ENCODE peak calls at places on chromosomes 6 and 20, in ten cellular contexts. One of them, this sample, is unnamed.

GRCh38 chr6:50762798-50763197 is 49.5 kb downstream of the TFAP2D start:
- DNase-seq in GM12878: no peak
- DNase-seq in tibial artery: no peak
- DNase-seq in adrenal gland: no peak
- DNase-seq in body of pancreas: no peak
- DNase-seq in heart right ventricle: no peak
- DNase-seq in prostate gland: no peak
- DNase-seq in left lung: no peak
- DNase-seq in cardiac muscle cell: no peak
- DNase-seq in gastrocnemius medialis: no peak
- DNase-seq in this sample: no peak

GRCh38 chr6:90294614-90294988 is 2.0 kb downstream of the BACH2 start:
- DNase-seq in GM12878: no peak
- DNase-seq in tibial artery: no peak
- DNase-seq in adrenal gland: no peak
- DNase-seq in body of pancreas: no peak
- DNase-seq in heart right ventricle: no peak
- DNase-seq in prostate gland: no peak
- DNase-seq in left lung: no peak
- DNase-seq in cardiac muscle cell: no peak
- DNase-seq in gastrocnemius medialis: peak; percentile 57
- DNase-seq in this sample: no peak

GRCh38 chr20:61757678-61758555 is 307.8 kb downstream of the TAF4 start:
- DNase-seq in GM12878: no peak
- DNase-seq in tibial artery: no peak
- DNase-seq in adrenal gland: no peak
- DNase-seq in body of pancreas: no peak
- DNase-seq in heart right ventricle: no peak
- DNase-seq in prostate gland: no peak
- DNase-seq in left lung: peak; percentile 22
- DNase-seq in cardiac muscle cell: peak; percentile 7
- DNase-seq in gastrocnemius medialis: no peak
- DNase-seq in this sample: no peak

GRCh38 chr6:69622230-69622629 is 174.6 kb downstream of the LMBRD1 start:
- DNase-seq in GM12878: no peak
- DNase-seq in tibial artery: no peak
- DNase-seq in adrenal gland: no peak
- DNase-seq in body of pancreas: no peak
- DNase-seq in heart right ventricle: no peak
- DNase-seq in prostate gland: peak; percentile 40
- DNase-seq in left lung: no peak
- DNase-seq in cardiac muscle cell: no peak
- DNase-seq in gastrocnemius medialis: no peak
- DNase-seq in this sample: no peak

GRCh38 chr20:60254901-60255411 is 296.7 kb downstream of the CDH26 start:
- DNase-seq in GM12878: no peak
- DNase-seq in tibial artery: no peak
- DNase-seq in adrenal gland: peak; percentile 71
- DNase-seq in body of pancreas: no peak
- DNase-seq in heart right ventricle: no peak
- DNase-seq in prostate gland: no peak
- DNase-seq in left lung: no peak
- DNase-seq in cardiac muscle cell: peak; percentile 2
- DNase-seq in gastrocnemius medialis: no peak
- DNase-seq in this sample: no peak

GRCh38 chr6:100801036-100801435 is 80.1 kb downstream of the ASCC3 start:
- DNase-seq in GM12878: no peak
- DNase-seq in tibial artery: no peak
- DNase-seq in adrenal gland: no peak
- DNase-seq in body of pancreas: no peak
- DNase-seq in heart right ventricle: no peak
- DNase-seq in prostate gland: no peak
- DNase-seq in left lung: no peak
- DNase-seq in cardiac muscle cell: no peak
- DNase-seq in gastrocnemius medialis: no peak
- DNase-seq in this sample: no peak

GRCh38 chr20:4150095-4150492 is 134.7 kb upstream of the RNF24 start:
- DNase-seq in GM12878: no peak
- DNase-seq in tibial artery: no peak
- DNase-seq in adrenal gland: peak; percentile 23
- DNase-seq in body of pancreas: no peak
- DNase-seq in heart right ventricle: no peak
- DNase-seq in prostate gland: no peak
- DNase-seq in left lung: no peak
- DNase-seq in cardiac muscle cell: peak; percentile 78
- DNase-seq in gastrocnemius medialis: no peak
- DNase-seq in this sample: no peak

GRCh38 chr6:22756365-22756764 is 187.0 kb downstream of the HDGFL1 start:
- DNase-seq in GM12878: no peak
- DNase-seq in tibial artery: no peak
- DNase-seq in adrenal gland: no peak
- DNase-seq in body of pancreas: no peak
- DNase-seq in heart right ventricle: no peak
- DNase-seq in prostate gland: no peak
- DNase-seq in left lung: no peak
- DNase-seq in cardiac muscle cell: no peak
- DNase-seq in gastrocnemius medialis: no peak
- DNase-seq in this sample: no peak

DNA sequence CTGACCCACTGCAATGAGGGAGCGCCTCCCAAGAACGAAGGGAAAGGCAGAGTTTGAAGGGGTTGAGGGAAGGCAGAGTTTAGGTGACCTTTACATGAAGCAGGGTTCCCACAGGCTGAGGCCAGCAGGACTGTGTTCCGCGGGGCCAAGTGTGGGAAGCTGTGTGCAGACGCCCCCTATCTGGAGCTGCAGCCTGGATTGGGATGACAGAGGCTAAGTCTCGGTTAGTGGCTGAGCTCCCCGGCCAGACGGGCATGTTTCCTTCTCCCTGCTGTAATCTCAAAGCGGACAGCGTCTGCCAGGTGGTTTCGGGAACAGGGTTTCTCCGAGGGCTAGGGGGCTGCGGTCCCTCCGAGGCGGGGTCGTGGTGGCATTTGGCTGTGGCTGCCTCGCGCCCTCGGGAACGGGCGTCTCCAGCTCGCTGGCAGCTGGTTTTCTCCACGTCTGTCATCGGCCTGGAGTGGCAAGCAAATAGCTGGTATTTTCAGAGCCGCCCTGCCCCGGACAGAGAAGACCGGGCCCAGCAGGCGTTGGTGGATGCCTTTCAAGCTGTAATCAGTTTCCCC is 702 bp upstream of the PYGB start:
- DNase-seq in GM12878: no peak
- DNase-seq in tibial artery: peak; percentile 86
- DNase-seq in adrenal gland: peak; percentile 71
- DNase-seq in body of pancreas: peak; percentile 80
- DNase-seq in heart right ventricle: peak; percentile 70
- DNase-seq in prostate gland: peak; percentile 76
- DNase-seq in left lung: peak; percentile 71
- DNase-seq in cardiac muscle cell: peak; percentile 68
- DNase-seq in gastrocnemius medialis: peak; percentile 50
- DNase-seq in this sample: no peak
- H3K4me1 ChIP-seq in GM12878: peaks cover 19% of the 10 kb centered on the region
- H3K4me1 ChIP-seq in tibial artery: peaks cover 38% of the 10 kb centered on the region
- H3K4me1 ChIP-seq in adrenal gland: peaks cover 29% of the 10 kb centered on the region
- H3K4me1 ChIP-seq in body of pancreas: peaks cover 33% of the 10 kb centered on the region
- H3K4me1 ChIP-seq in heart right ventricle: peaks cover 51% of the 10 kb centered on the region
- H3K4me1 ChIP-seq in prostate gland: peaks cover 17% of the 10 kb centered on the region
- H3K4me1 ChIP-seq in left lung: peaks cover 33% of the 10 kb centered on the region
- H3K4me1 ChIP-seq in cardiac muscle cell: peaks cover 49% of the 10 kb centered on the region
- H3K4me1 ChIP-seq in gastrocnemius medialis: peaks cover 24% of the 10 kb centered on the region
- H3K4me1 ChIP-seq in this sample: peaks cover 18% of the 10 kb centered on the region

GRCh38 chr20:44067650-44068081 is 119.3 kb downstream of the JPH2 start:
- DNase-seq in GM12878: no peak
- DNase-seq in tibial artery: peak; percentile 33
- DNase-seq in adrenal gland: no peak
- DNase-seq in body of pancreas: no peak
- DNase-seq in heart right ventricle: no peak
- DNase-seq in prostate gland: no peak
- DNase-seq in left lung: no peak
- DNase-seq in cardiac muscle cell: no peak
- DNase-seq in gastrocnemius medialis: no peak
- DNase-seq in this sample: no peak

GRCh38 chr20:44068780-44069191 is 118.2 kb downstream of the JPH2 start:
- DNase-seq in GM12878: no peak
- DNase-seq in tibial artery: peak; percentile 45
- DNase-seq in adrenal gland: no peak
- DNase-seq in body of pancreas: no peak
- DNase-seq in heart right ventricle: no peak
- DNase-seq in prostate gland: no peak
- DNase-seq in left lung: no peak
- DNase-seq in cardiac muscle cell: no peak
- DNase-seq in gastrocnemius medialis: no peak
- DNase-seq in this sample: no peak

GRCh38 chr20:44069203-44069931 is 117.6 kb downstream of the JPH2 start:
- DNase-seq in GM12878: peak; percentile 57
- DNase-seq in tibial artery: peak; percentile 28
- DNase-seq in adrenal gland: no peak
- DNase-seq in body of pancreas: no peak
- DNase-seq in heart right ventricle: no peak
- DNase-seq in prostate gland: no peak
- DNase-seq in left lung: no peak
- DNase-seq in cardiac muscle cell: peak; percentile 34
- DNase-seq in gastrocnemius medialis: no peak
- DNase-seq in this sample: no peak

GRCh38 chr20:44066645-44067606 is 120.1 kb downstream of the JPH2 start:
- DNase-seq in GM12878: no peak
- DNase-seq in tibial artery: peak; percentile 47
- DNase-seq in adrenal gland: no peak
- DNase-seq in body of pancreas: no peak
- DNase-seq in heart right ventricle: no peak
- DNase-seq in prostate gland: no peak
- DNase-seq in left lung: no peak
- DNase-seq in cardiac muscle cell: no peak
- DNase-seq in gastrocnemius medialis: no peak
- DNase-seq in this sample: no peak

GRCh38 chr20:44068311-44068710 is 118.7 kb downstream of the JPH2 start:
- DNase-seq in GM12878: no peak
- DNase-seq in tibial artery: peak; percentile 49
- DNase-seq in adrenal gland: no peak
- DNase-seq in body of pancreas: no peak
- DNase-seq in heart right ventricle: no peak
- DNase-seq in prostate gland: no peak
- DNase-seq in left lung: no peak
- DNase-seq in cardiac muscle cell: no peak
- DNase-seq in gastrocnemius medialis: no peak
- DNase-seq in this sample: no peak
- H3K4me3 ChIP-seq in GM12878: no peak overlapping the region
- H3K4me3 ChIP-seq in tibial artery: no peak overlapping the region
- H3K4me3 ChIP-seq in adrenal gland: no peak overlapping the region
- H3K4me3 ChIP-seq in body of pancreas: no peak overlapping the region
- H3K4me3 ChIP-seq in heart right ventricle: peak overlapping the region; percentile 27
- H3K4me3 ChIP-seq in prostate gland: no peak overlapping the region
- H3K4me3 ChIP-seq in left lung: no peak overlapping the region
- H3K4me3 ChIP-seq in cardiac muscle cell: no peak overlapping the region
- H3K4me3 ChIP-seq in gastrocnemius medialis: no peak overlapping the region
- H3K4me3 ChIP-seq in this sample: no peak overlapping the region

GRCh38 chr6:17280138-17280537 is 1.0 kb upstream of the RBM24 start:
- DNase-seq in GM12878: no peak
- DNase-seq in tibial artery: no peak
- DNase-seq in adrenal gland: no peak
- DNase-seq in body of pancreas: no peak
- DNase-seq in heart right ventricle: no peak
- DNase-seq in prostate gland: no peak
- DNase-seq in left lung: no peak
- DNase-seq in cardiac muscle cell: no peak
- DNase-seq in gastrocnemius medialis: no peak
- DNase-seq in this sample: no peak

GRCh38 chr6:17281100-17281496 is at the start of gene RBM24:
- DNase-seq in GM12878: no peak
- DNase-seq in tibial artery: peak; percentile 82
- DNase-seq in adrenal gland: peak; percentile 60
- DNase-seq in body of pancreas: peak; percentile 69
- DNase-seq in heart right ventricle: peak; percentile 55
- DNase-seq in prostate gland: peak; percentile 40
- DNase-seq in left lung: peak; percentile 56
- DNase-seq in cardiac muscle cell: peak; percentile 78
- DNase-seq in gastrocnemius medialis: peak; percentile 64
- DNase-seq in this sample: no peak

GRCh38 chr6:17280552-17281090 is 540 bp upstream of the RBM24 start:
- DNase-seq in GM12878: no peak
- DNase-seq in tibial artery: peak; percentile 78
- DNase-seq in adrenal gland: no peak
- DNase-seq in body of pancreas: peak; percentile 32
- DNase-seq in heart right ventricle: peak; percentile 76
- DNase-seq in prostate gland: no peak
- DNase-seq in left lung: no peak
- DNase-seq in cardiac muscle cell: peak; percentile 31
- DNase-seq in gastrocnemius medialis: peak; percentile 86
- DNase-seq in this sample: no peak

GRCh38 chr6:17283074-17283473 is 1.9 kb downstream of the RBM24 start:
- DNase-seq in GM12878: no peak
- DNase-seq in tibial artery: no peak
- DNase-seq in adrenal gland: no peak
- DNase-seq in body of pancreas: no peak
- DNase-seq in heart right ventricle: no peak
- DNase-seq in prostate gland: no peak
- DNase-seq in left lung: no peak
- DNase-seq in cardiac muscle cell: no peak
- DNase-seq in gastrocnemius medialis: no peak
- DNase-seq in this sample: no peak

GRCh38 chr6:17281497-17282481 is 628 bp downstream of the RBM24 start:
- DNase-seq in GM12878: no peak
- DNase-seq in tibial artery: peak; percentile 69
- DNase-seq in adrenal gland: peak; percentile 22
- DNase-seq in body of pancreas: peak; percentile 15
- DNase-seq in heart right ventricle: peak; percentile 17
- DNase-seq in prostate gland: no peak
- DNase-seq in left lung: no peak
- DNase-seq in cardiac muscle cell: peak; percentile 46
- DNase-seq in gastrocnemius medialis: no peak
- DNase-seq in this sample: no peak
- TF ChIP-seq CTCF in GM12878: no peak
- TF ChIP-seq CTCF in tibial artery: no peak
- TF ChIP-seq CTCF in adrenal gland: no peak
- TF ChIP-seq CTCF in body of pancreas: no peak
- TF ChIP-seq CTCF in heart right ventricle: no peak
- TF ChIP-seq CTCF in prostate gland: no peak
- TF ChIP-seq CTCF in left lung: no peak
- TF ChIP-seq CTCF in cardiac muscle cell: no peak
- TF ChIP-seq CTCF in gastrocnemius medialis: no peak
- TF ChIP-seq CTCF in this sample: no peak

GRCh38 chr20:35092524-35093244 is at the start of gene TRPC4AP:
- DNase-seq in GM12878: peak; percentile 57
- DNase-seq in tibial artery: peak; percentile 94
- DNase-seq in adrenal gland: peak; percentile 88
- DNase-seq in body of pancreas: peak; percentile 88
- DNase-seq in heart right ventricle: peak; percentile 92
- DNase-seq in prostate gland: peak; percentile 81
- DNase-seq in left lung: peak; percentile 93
- DNase-seq in cardiac muscle cell: peak; percentile 94
- DNase-seq in gastrocnemius medialis: peak; percentile 87
- DNase-seq in this sample: peak; percentile 56

GRCh38 chr20:35093245-35093884 is 758 bp upstream of the TRPC4AP start:
- DNase-seq in GM12878: no peak
- DNase-seq in tibial artery: no peak
- DNase-seq in adrenal gland: no peak
- DNase-seq in body of pancreas: no peak
- DNase-seq in heart right ventricle: no peak
- DNase-seq in prostate gland: no peak
- DNase-seq in left lung: no peak
- DNase-seq in cardiac muscle cell: peak; percentile 78
- DNase-seq in gastrocnemius medialis: no peak
- DNase-seq in this sample: no peak

GRCh38 chr20:35087355-35087754 is 5.3 kb downstream of the TRPC4AP start:
- DNase-seq in GM12878: no peak
- DNase-seq in tibial artery: no peak
- DNase-seq in adrenal gland: no peak
- DNase-seq in body of pancreas: no peak
- DNase-seq in heart right ventricle: no peak
- DNase-seq in prostate gland: no peak
- DNase-seq in left lung: no peak
- DNase-seq in cardiac muscle cell: no peak
- DNase-seq in gastrocnemius medialis: no peak
- DNase-seq in this sample: no peak

GRCh38 chr20:35088231-35088794 is 4.3 kb downstream of the TRPC4AP start:
- DNase-seq in GM12878: no peak
- DNase-seq in tibial artery: no peak
- DNase-seq in adrenal gland: no peak
- DNase-seq in body of pancreas: no peak
- DNase-seq in heart right ventricle: no peak
- DNase-seq in prostate gland: no peak
- DNase-seq in left lung: no peak
- DNase-seq in cardiac muscle cell: peak; percentile 61
- DNase-seq in gastrocnemius medialis: no peak
- DNase-seq in this sample: no peak

DNA sequence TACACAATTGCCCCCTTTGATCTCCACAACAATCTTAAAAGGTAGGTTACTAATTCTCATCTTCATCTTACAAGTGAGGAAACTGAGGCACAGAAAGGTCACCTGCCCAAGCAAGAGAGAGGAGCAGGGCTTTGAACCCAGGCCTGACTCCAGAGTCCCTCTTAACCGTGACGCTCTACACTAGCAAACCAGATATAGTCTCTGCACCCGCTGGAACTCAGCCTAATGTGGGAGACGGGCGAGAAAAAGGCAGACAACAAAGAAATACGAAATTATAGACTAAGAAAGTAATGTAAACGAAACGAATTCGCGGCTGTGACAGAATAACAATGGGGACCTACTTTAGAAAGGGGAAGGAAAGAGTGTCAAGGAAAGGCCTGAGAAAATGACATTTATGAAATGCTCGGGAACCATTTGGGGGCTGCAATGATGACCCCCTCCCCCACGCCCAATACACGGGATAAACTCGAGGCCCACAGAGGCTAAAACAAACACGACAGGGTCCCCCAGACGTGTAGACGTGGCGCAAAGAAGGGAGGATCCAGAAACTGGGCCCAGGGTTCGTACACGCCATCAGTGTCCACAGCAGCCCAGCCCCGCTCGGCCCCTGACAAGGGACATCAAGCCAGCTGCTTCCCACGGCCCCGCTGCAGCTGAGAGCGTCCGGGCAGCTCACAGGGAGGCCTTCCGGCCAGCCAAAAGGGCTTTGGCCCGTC is 641 bp downstream of the TRPC4AP start:
- DNase-seq in GM12878: no peak
- DNase-seq in tibial artery: no peak
- DNase-seq in adrenal gland: no peak
- DNase-seq in body of pancreas: no peak
- DNase-seq in heart right ventricle: peak; percentile 81
- DNase-seq in prostate gland: no peak
- DNase-seq in left lung: no peak
- DNase-seq in cardiac muscle cell: no peak
- DNase-seq in gastrocnemius medialis: no peak
- DNase-seq in this sample: no peak
- H3K4me1 ChIP-seq in GM12878: peaks cover 15% of the 10 kb centered on the region
- H3K4me1 ChIP-seq in tibial artery: peaks cover 49% of the 10 kb centered on the region
- H3K4me1 ChIP-seq in adrenal gland: peaks cover 51% of the 10 kb centered on the region
- H3K4me1 ChIP-seq in body of pancreas: peaks cover 39% of the 10 kb centered on the region
- H3K4me1 ChIP-seq in heart right ventricle: peaks cover 55% of the 10 kb centered on the region
- H3K4me1 ChIP-seq in prostate gland: peaks cover 3% of the 10 kb centered on the region
- H3K4me1 ChIP-seq in left lung: peaks cover 70% of the 10 kb centered on the region
- H3K4me1 ChIP-seq in cardiac muscle cell: peaks cover 10% of the 10 kb centered on the region
- H3K4me1 ChIP-seq in gastrocnemius medialis: peaks cover 44% of the 10 kb centered on the region
- H3K4me1 ChIP-seq in this sample: peaks cover 39% of the 10 kb centered on the region

This sample was measured in thoracic aorta.